ENCODE peak calls at places on chromosomes 5 and 9, in eight cellular contexts. V is DMS153; N is stimulated activated CD4-positive, alpha-beta T cell treated with anti-CD3 and anti-CD28 coated beads, Interleukin-1b, Interleukin-23, amount 100 ng/mL, for 24 hours; O is IMR-90; E is SW480; P is activated CD8-positive, alpha-beta T cell treated with anti-CD3 and anti-CD28 coated beads, Interleukin-2, amount 10 ng/mL, durations not matched to agents 7 days and 5 days; R is hippocampal formation; C is ELF-1. S is an unnamed sample.

GRCh38 chr5:36392818-36393217 is 91.1 kb upstream of the RANBP3L start:
- DNase-seq in O (peak), C (no peak), E (no peak), R (no peak), N (no peak), V (no peak), P (no peak), S (no peak)

GRCh38 chr5:96072791-96073165 is 111.1 kb upstream of the ELL2 start:
- DNase-seq in O (no peak), C (no peak), P (no peak), N (no peak), E (no peak), V (no peak), R (no peak), S (no peak)

GRCh38 chr5:54469655-54470054 is 14.2 kb downstream of the HSPB3 start:
- DNase-seq in O (peak), N (no peak), V (no peak), R (no peak), C (no peak), P (no peak), E (no peak), S (no peak)

GRCh38 chr5:7754997-7755596 is 95.8 kb downstream of the CFAP90 start:
- DNase-seq in R (peak), C (peak), O (peak), V (peak), E (peak), N (no peak), P (peak), S (peak)

GRCh38 chr9:6644346-6645152 is 980 bp downstream of the GLDC start:
- DNase-seq in N (no peak), V (no peak), R (no peak), C (peak), O (no peak), P (no peak), E (no peak), S (no peak)

GRCh38 chr5:147918899-147919298 is 12.6 kb upstream of the C5orf46 start:
- DNase-seq in V (no peak), N (no peak), P (no peak), E (no peak), O (no peak), C (no peak), R (no peak), S (no peak)

GRCh38 chr9:113589890-113590289 is 126.4 kb downstream of the RGS3 start:
- DNase-seq in E (peak), N (no peak), O (peak), C (no peak), R (no peak), V (no peak), P (peak), S (peak)

GRCh38 chr5:85132269-85132668 is 747.6 kb upstream of the EDIL3 start:
- DNase-seq in P (no peak), E (peak), O (peak), R (no peak), C (no peak), N (no peak), V (no peak), S (no peak)

GRCh38 chr5:61991861-61992260 is 314.1 kb upstream of the KIF2A start:
- DNase-seq in O (no peak), N (no peak), R (no peak), P (no peak), C (no peak), V (no peak), E (no peak), S (no peak)

GRCh38 chr9:113545068-113545467 is 81.5 kb downstream of the RGS3 start:
- DNase-seq in C (no peak), E (no peak), R (no peak), P (no peak), V (no peak), N (no peak), O (no peak), S (no peak)

GRCh38 chr9:36288057-36288456 is 29.8 kb upstream of the GNE start:
- DNase-seq in O (no peak), R (no peak), N (no peak), P (no peak), E (no peak), V (no peak), C (no peak), S (no peak)

GRCh38 chr9:130425741-130426466 is 18.9 kb upstream of the ASS1 start:
- DNase-seq in N (no peak), C (no peak), V (no peak), R (no peak), O (no peak), E (no peak), P (no peak), S (no peak)

GRCh38 chr9:76161103-76161502 is 233.1 kb downstream of the RFK start:
- DNase-seq in C (peak), N (no peak), P (no peak), E (no peak), V (no peak), R (no peak), O (peak), S (no peak)

GRCh38 chr5:37837101-37838032 is 2.5 kb downstream of the GDNF start:
- DNase-seq in V (peak), P (peak), R (peak), C (peak), N (peak), E (no peak), O (peak), S (peak)

GRCh38 chr9:129175515-129175824 is 2.6 kb downstream of the IER5L start:
- DNase-seq in V (no peak), E (no peak), O (no peak), R (no peak), P (no peak), C (no peak), N (no peak), S (no peak)

GRCh38 chr9:128614728-128615127 is 41.9 kb downstream of the DYNC2I2 start:
- DNase-seq in E (no peak), O (no peak), R (no peak), P (no peak), N (no peak), V (no peak), C (no peak), S (no peak)

GRCh38 chr5:9653811-9654210 is 23.7 kb upstream of the TAS2R1 start:
- DNase-seq in E (peak), N (no peak), C (peak), O (peak), R (no peak), V (no peak), P (no peak), S (no peak)

GRCh38 chr9:96169901-96170300 is 132.1 kb downstream of the HSD17B3 start:
- DNase-seq in N (no peak), O (no peak), P (no peak), C (peak), E (no peak), V (no peak), R (no peak), S (no peak)

GRCh38 chr9:111870774-111871542 is 25.7 kb upstream of the UGCG start:
- DNase-seq in O (no peak), C (no peak), P (peak), N (no peak), V (no peak), R (no peak), E (no peak), S (no peak)

GRCh38 chr5:522899-523657 is 1.2 kb downstream of the SLC9A3 start:
- DNase-seq in C (peak), O (no peak), N (no peak), P (no peak), V (peak), R (no peak), E (peak), S (no peak)

GRCh38 chr5:170971-171800 is 20.1 kb upstream of the LRRC14B start:
- DNase-seq in P (no peak), E (no peak), N (no peak), R (no peak), V (no peak), O (no peak), C (no peak), S (no peak)

GRCh38 chr5:113336975-113337374 is 97.8 kb downstream of the TSSK1B start:
- DNase-seq in N (no peak), C (peak), V (no peak), E (peak), P (peak), R (peak), O (peak), S (peak)

GRCh38 chr9:91741529-91741928 is 208.5 kb downstream of the ROR2 start:
- DNase-seq in N (no peak), C (no peak), V (no peak), R (no peak), E (no peak), P (no peak), O (peak), S (no peak)

GRCh38 chr5:91135475-91136248 is 247.5 kb downstream of the ARRDC3 start:
- DNase-seq in P (no peak), V (no peak), R (no peak), N (no peak), C (no peak), E (no peak), O (no peak), S (no peak)